ENCODE peak calls at places on chromosomes 3 and 15, in ten cellular contexts. S is nephron progenitor cell, G is lower leg skin, P is brain microvascular endothelial cell, K is A549, T is Panc1, L is pancreas, A is AG09319, E is GM12864, V is AG04450. J is an unnamed sample.

GRCh38 chr15:64356443-64357040 is 569 bp upstream of the CSNK1G1 start:
- DNase-seq in S (no peak), G (no peak), P (peak; percentile 85), K (peak; percentile 57), T (no peak), L (no peak), A (peak; percentile 70), E (no peak), V (peak; percentile 45), J (peak; percentile 85)

GRCh38 chr15:48177383-48177874 is 666 bp downstream of the MYEF2 start:
- DNase-seq in S (no peak), G (no peak), P (peak; percentile 38), K (peak; percentile 8), T (no peak), L (no peak), A (no peak), E (peak; percentile 18), V (no peak), J (peak; percentile 39)

GRCh38 chr3:100120022-100120421 is 5.7 kb upstream of the FILIP1L start:
- DNase-seq in S (no peak), G (no peak), P (no peak), K (no peak), T (no peak), L (no peak), A (no peak), E (no peak), V (no peak), J (no peak)

GRCh38 chr3:141462176-141462859 is 24.5 kb upstream of the RASA2 start:
- DNase-seq in S (no peak), G (no peak), P (no peak), K (no peak), T (no peak), L (no peak), A (no peak), E (no peak), V (no peak), J (no peak)

GRCh38 chr3:108806316-108806715 is 16.3 kb upstream of the TRAT1 start:
- DNase-seq in S (no peak), G (no peak), P (no peak), K (no peak), T (no peak), L (no peak), A (no peak), E (peak; percentile 21), V (no peak), J (no peak)

GRCh38 chr3:32310918-32311839 is 72.7 kb downstream of the CMTM8 start:
- DNase-seq in S (no peak), G (no peak), P (no peak), K (no peak), T (no peak), L (no peak), A (no peak), E (no peak), V (no peak), J (no peak)

GRCh38 chr15:49989498-49989897 is 129.5 kb downstream of the ATP8B4 start:
- DNase-seq in S (no peak), G (peak; percentile 28), P (no peak), K (no peak), T (no peak), L (no peak), A (no peak), E (no peak), V (no peak), J (no peak)

GRCh38 chr15:34213690-34214089 is 3.8 kb upstream of the KATNBL1 start:
- DNase-seq in S (no peak), G (no peak), P (no peak), K (no peak), T (no peak), L (no peak), A (no peak), E (no peak), V (no peak), J (no peak)

GRCh38 chr3:115692887-115693524 is 69.7 kb downstream of the GAP43 start:
- DNase-seq in S (peak; percentile 78), G (peak; percentile 79), P (peak; percentile 80), K (peak; percentile 65), T (peak; percentile 59), L (peak; percentile 48), A (no peak), E (peak; percentile 33), V (no peak), J (peak; percentile 57)

DNA sequence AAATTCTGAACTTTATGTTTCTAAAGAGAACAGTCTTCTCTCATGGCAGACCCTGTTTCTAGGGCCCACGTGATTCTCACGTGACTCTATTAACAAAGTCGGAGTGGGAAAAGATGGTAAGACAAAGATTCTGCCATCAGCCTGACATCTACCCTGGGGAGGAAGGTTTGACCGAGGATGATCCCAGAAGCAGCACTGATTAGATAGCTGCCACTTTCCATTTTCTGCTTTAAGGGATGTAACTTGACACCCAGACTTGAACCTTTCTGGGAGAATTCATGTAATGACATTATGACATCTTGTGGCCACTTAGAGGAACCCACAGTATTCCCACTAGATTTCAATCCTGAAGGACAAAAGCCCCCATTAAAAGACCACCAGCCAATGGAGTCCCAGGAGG is 480.3 kb upstream of the PROK2 start:
- DNase-seq in S (no peak), G (no peak), P (no peak), K (no peak), T (no peak), L (no peak), A (no peak), E (no peak), V (no peak), J (no peak)
- TF ChIP-seq CTCF in S (no peak), G (no peak), P (peak; percentile 44), K (peak; percentile 13), T (no peak), L (no peak), A (peak; percentile 20), E (peak; percentile 28), V (no peak), J (peak; percentile 29)

DNA sequence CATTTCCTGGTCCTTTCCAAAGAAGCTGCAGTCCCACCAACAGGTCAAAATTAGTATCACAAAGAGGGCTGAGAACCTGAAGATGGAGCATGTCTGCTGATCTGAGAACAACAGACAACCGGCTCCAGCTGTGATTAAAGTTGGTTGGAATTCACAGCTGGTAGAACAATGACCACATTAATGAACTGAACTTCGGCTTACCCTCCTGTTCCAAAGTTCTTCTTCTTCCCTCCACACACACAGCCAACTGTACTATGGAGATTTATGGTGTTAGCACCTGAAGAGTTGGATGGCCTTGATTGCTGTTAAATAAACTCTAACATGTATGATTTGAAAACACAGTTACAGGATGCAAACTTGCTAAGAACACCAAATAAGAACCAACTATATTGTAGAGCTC is 27.4 kb upstream of the ROPN1 start:
- DNase-seq in S (no peak), G (no peak), P (no peak), K (no peak), T (no peak), L (no peak), A (no peak), E (no peak), V (no peak), J (no peak)
- TF ChIP-seq CTCF in S (no peak), G (no peak), P (no peak), K (no peak), T (no peak), L (no peak), A (no peak), E (no peak), V (no peak), J (no peak)

GRCh38 chr3:150528359-150528797 is 17.9 kb downstream of the SERP1 start:
- DNase-seq in S (no peak), G (no peak), P (no peak), K (no peak), T (no peak), L (no peak), A (peak; percentile 30), E (no peak), V (no peak), J (no peak)
- TF ChIP-seq CTCF in S (peak; percentile 23), G (no peak), P (peak; percentile 21), K (peak; percentile 45), T (no peak), L (peak; percentile 26), A (peak; percentile 14), E (peak; percentile 23), V (peak; percentile 41), J (no peak)

DNA sequence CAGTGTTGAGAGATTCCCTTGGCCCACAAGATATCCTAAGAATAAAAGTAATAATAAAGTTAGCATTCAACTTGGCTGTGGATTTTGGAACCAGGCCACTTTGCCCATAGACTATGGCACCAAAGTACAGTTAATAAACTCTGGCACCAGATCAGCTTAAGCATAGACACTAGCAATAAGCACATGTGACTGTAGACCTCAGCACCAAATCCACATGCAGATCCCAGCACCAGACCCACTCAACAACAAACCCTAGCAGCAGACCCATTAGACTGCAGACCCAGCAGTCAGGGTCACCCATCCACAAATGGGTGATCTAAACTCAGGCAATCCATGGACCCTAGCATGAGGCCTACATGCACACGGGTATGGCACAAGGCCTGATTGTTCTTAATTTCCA is 384.8 kb upstream of the CADM2 start:
- DNase-seq in S (no peak), G (no peak), P (no peak), K (no peak), T (no peak), L (no peak), A (no peak), E (no peak), V (no peak), J (no peak)
- TF ChIP-seq CTCF in S (no peak), G (no peak), P (no peak), K (no peak), T (no peak), L (no peak), A (no peak), E (no peak), V (no peak), J (no peak)

GRCh38 chr3:67416703-67417102 is 237.7 kb downstream of the SUCLG2 start:
- DNase-seq in S (no peak), G (no peak), P (no peak), K (no peak), T (no peak), L (no peak), A (no peak), E (no peak), V (no peak), J (no peak)
- TF ChIP-seq CTCF in S (no peak), G (no peak), P (peak; percentile 13), K (no peak), T (no peak), L (no peak), A (no peak), E (no peak), V (peak; percentile 23), J (peak; percentile 20)